ENCODE peak calls at places on chromosomes 5 and 9, in nine cellular contexts. One of them, this sample, is unnamed.

GRCh38 chr5:157747766-157748700 is 4.5 kb downstream of the LSM11 start:
- DNase-seq in suprapubic skin: no peak
- DNase-seq in BE2C: no peak
- DNase-seq in fibroblast of the aortic adventitia: no peak
- DNase-seq in tibial artery: no peak
- DNase-seq in AG04450: no peak
- DNase-seq in fibroblast of lung: no peak
- DNase-seq in GM13977: no peak
- DNase-seq in GM12865: no peak
- DNase-seq in this sample: no peak

GRCh38 chr5:38848637-38849036 is 2.8 kb downstream of the OSMR start:
- DNase-seq in tibial artery: no peak
- DNase-seq in suprapubic skin: no peak
- DNase-seq in fibroblast of the aortic adventitia: no peak
- DNase-seq in AG04450: no peak
- DNase-seq in GM13977: no peak
- DNase-seq in GM12865: no peak
- DNase-seq in BE2C: no peak
- DNase-seq in fibroblast of lung: no peak
- DNase-seq in this sample: no peak

GRCh38 chr9:81083062-81083461 is 606.3 kb downstream of the TLE1 start:
- DNase-seq in GM13977: no peak
- DNase-seq in suprapubic skin: no peak
- DNase-seq in fibroblast of the aortic adventitia: no peak
- DNase-seq in GM12865: no peak
- DNase-seq in tibial artery: no peak
- DNase-seq in AG04450: peak; percentile 11
- DNase-seq in fibroblast of lung: peak; percentile 46
- DNase-seq in BE2C: no peak
- DNase-seq in this sample: no peak

GRCh38 chr9:84339951-84340350 is 607 bp downstream of the SLC28A3 start:
- DNase-seq in BE2C: no peak
- DNase-seq in suprapubic skin: no peak
- DNase-seq in fibroblast of lung: no peak
- DNase-seq in tibial artery: no peak
- DNase-seq in AG04450: no peak
- DNase-seq in GM13977: no peak
- DNase-seq in GM12865: peak; percentile 35
- DNase-seq in fibroblast of the aortic adventitia: no peak
- DNase-seq in this sample: no peak

GRCh38 chr5:76801159-76801802 is 17.5 kb upstream of the F2RL1 start:
- DNase-seq in BE2C: no peak
- DNase-seq in GM12865: no peak
- DNase-seq in GM13977: no peak
- DNase-seq in fibroblast of lung: peak; percentile 81
- DNase-seq in AG04450: no peak
- DNase-seq in tibial artery: peak; percentile 57
- DNase-seq in suprapubic skin: no peak
- DNase-seq in fibroblast of the aortic adventitia: peak; percentile 98
- DNase-seq in this sample: no peak

GRCh38 chr5:15502208-15502607 is 2.2 kb downstream of the FBXL7 start:
- DNase-seq in suprapubic skin: no peak
- DNase-seq in tibial artery: no peak
- DNase-seq in fibroblast of the aortic adventitia: peak; percentile 66
- DNase-seq in fibroblast of lung: peak; percentile 65
- DNase-seq in GM13977: no peak
- DNase-seq in GM12865: no peak
- DNase-seq in BE2C: no peak
- DNase-seq in AG04450: no peak
- DNase-seq in this sample: no peak

GRCh38 chr9:131657890-131658752 is 81.8 kb downstream of the RAPGEF1 start:
- DNase-seq in fibroblast of the aortic adventitia: peak; percentile 88
- DNase-seq in GM12865: no peak
- DNase-seq in BE2C: no peak
- DNase-seq in tibial artery: peak; percentile 17
- DNase-seq in suprapubic skin: no peak
- DNase-seq in GM13977: no peak
- DNase-seq in AG04450: peak; percentile 76
- DNase-seq in fibroblast of lung: peak; percentile 96
- DNase-seq in this sample: no peak

GRCh38 chr9:113675475-113675941 is 200.6 kb upstream of the ZNF618 start:
- DNase-seq in tibial artery: peak; percentile 81
- DNase-seq in suprapubic skin: peak; percentile 92
- DNase-seq in fibroblast of the aortic adventitia: peak; percentile 99
- DNase-seq in GM12865: no peak
- DNase-seq in fibroblast of lung: peak; percentile 95
- DNase-seq in BE2C: no peak
- DNase-seq in AG04450: peak; percentile 91
- DNase-seq in GM13977: no peak
- DNase-seq in this sample: no peak

GRCh38 chr5:17898766-17899165 is 264.5 kb downstream of the TAF11L14 start:
- DNase-seq in tibial artery: no peak
- DNase-seq in BE2C: no peak
- DNase-seq in suprapubic skin: no peak
- DNase-seq in fibroblast of the aortic adventitia: no peak
- DNase-seq in AG04450: no peak
- DNase-seq in GM12865: no peak
- DNase-seq in fibroblast of lung: no peak
- DNase-seq in GM13977: no peak
- DNase-seq in this sample: no peak

GRCh38 chr5:54725391-54726280 is 208.1 kb downstream of the SNX18 start:
- DNase-seq in fibroblast of the aortic adventitia: no peak
- DNase-seq in GM13977: no peak
- DNase-seq in tibial artery: no peak
- DNase-seq in BE2C: no peak
- DNase-seq in GM12865: no peak
- DNase-seq in AG04450: no peak
- DNase-seq in suprapubic skin: no peak
- DNase-seq in fibroblast of lung: no peak
- DNase-seq in this sample: no peak

GRCh38 chr5:150411245-150411979 is 1.3 kb downstream of the CD74 start:
- DNase-seq in tibial artery: peak; percentile 59
- DNase-seq in GM12865: peak; percentile 88
- DNase-seq in fibroblast of lung: no peak
- DNase-seq in GM13977: no peak
- DNase-seq in BE2C: no peak
- DNase-seq in AG04450: no peak
- DNase-seq in fibroblast of the aortic adventitia: no peak
- DNase-seq in suprapubic skin: peak; percentile 56
- DNase-seq in this sample: no peak

GRCh38 chr5:148125641-148126040 is 42.7 kb upstream of the SPINK14 start:
- DNase-seq in suprapubic skin: no peak
- DNase-seq in fibroblast of lung: peak; percentile 19
- DNase-seq in GM13977: no peak
- DNase-seq in AG04450: no peak
- DNase-seq in tibial artery: no peak
- DNase-seq in GM12865: peak; percentile 5
- DNase-seq in fibroblast of the aortic adventitia: peak; percentile 8
- DNase-seq in BE2C: no peak
- DNase-seq in this sample: no peak
- TF ChIP-seq CTCF in suprapubic skin: no peak
- TF ChIP-seq CTCF in fibroblast of lung: no peak
- TF ChIP-seq CTCF in GM13977: no peak
- TF ChIP-seq CTCF in AG04450: peak; percentile 39
- TF ChIP-seq CTCF in tibial artery: no peak
- TF ChIP-seq CTCF in GM12865: no peak
- TF ChIP-seq CTCF in fibroblast of the aortic adventitia: peak; percentile 42
- TF ChIP-seq CTCF in BE2C: peak; percentile 24
- TF ChIP-seq CTCF in this sample: peak; percentile 26

DNA sequence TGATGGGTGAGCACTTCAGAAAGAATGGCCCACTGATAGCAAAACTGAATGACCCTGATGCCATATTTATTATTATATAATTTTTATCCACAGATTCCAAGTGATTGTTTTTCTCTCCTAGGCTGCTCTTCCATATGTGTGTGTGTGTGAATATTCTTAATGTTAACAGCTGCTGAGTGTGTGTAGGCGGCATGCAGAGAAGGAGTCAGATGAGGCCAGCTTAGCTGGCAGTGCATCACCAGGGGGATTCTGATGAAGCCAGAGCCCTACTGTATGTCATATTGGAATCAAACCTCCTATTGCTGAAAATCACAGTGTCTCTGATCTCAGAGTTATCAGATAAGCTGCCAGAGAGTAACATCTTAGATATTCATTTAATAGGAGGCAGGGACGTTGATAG is 177.1 kb downstream of the DMAC1 start:
- DNase-seq in fibroblast of the aortic adventitia: no peak
- DNase-seq in fibroblast of lung: no peak
- DNase-seq in suprapubic skin: no peak
- DNase-seq in GM12865: no peak
- DNase-seq in tibial artery: no peak
- DNase-seq in BE2C: no peak
- DNase-seq in GM13977: no peak
- DNase-seq in AG04450: no peak
- DNase-seq in this sample: no peak
- TF ChIP-seq CTCF in fibroblast of the aortic adventitia: no peak
- TF ChIP-seq CTCF in fibroblast of lung: no peak
- TF ChIP-seq CTCF in suprapubic skin: no peak
- TF ChIP-seq CTCF in GM12865: no peak
- TF ChIP-seq CTCF in tibial artery: no peak
- TF ChIP-seq CTCF in BE2C: no peak
- TF ChIP-seq CTCF in GM13977: no peak
- TF ChIP-seq CTCF in AG04450: no peak
- TF ChIP-seq CTCF in this sample: no peak

GRCh38 chr5:133253076-133253475 is 201.3 kb downstream of the HSPA4 start:
- DNase-seq in fibroblast of the aortic adventitia: no peak
- DNase-seq in tibial artery: no peak
- DNase-seq in AG04450: no peak
- DNase-seq in fibroblast of lung: no peak
- DNase-seq in GM13977: no peak
- DNase-seq in GM12865: no peak
- DNase-seq in BE2C: no peak
- DNase-seq in suprapubic skin: no peak
- DNase-seq in this sample: no peak

GRCh38 chr5:133253661-133254060 is 201.8 kb downstream of the HSPA4 start:
- DNase-seq in tibial artery: no peak
- DNase-seq in AG04450: no peak
- DNase-seq in suprapubic skin: no peak
- DNase-seq in fibroblast of the aortic adventitia: no peak
- DNase-seq in GM13977: no peak
- DNase-seq in BE2C: no peak
- DNase-seq in fibroblast of lung: no peak
- DNase-seq in GM12865: no peak
- DNase-seq in this sample: no peak

GRCh38 chr5:133252133-133252480 is 200.3 kb downstream of the HSPA4 start:
- DNase-seq in GM13977: no peak
- DNase-seq in fibroblast of lung: no peak
- DNase-seq in AG04450: no peak
- DNase-seq in BE2C: no peak
- DNase-seq in fibroblast of the aortic adventitia: no peak
- DNase-seq in GM12865: no peak
- DNase-seq in suprapubic skin: no peak
- DNase-seq in tibial artery: no peak
- DNase-seq in this sample: no peak

GRCh38 chr5:133256276-133256675 is 204.5 kb downstream of the HSPA4 start:
- DNase-seq in fibroblast of the aortic adventitia: no peak
- DNase-seq in tibial artery: no peak
- DNase-seq in fibroblast of lung: no peak
- DNase-seq in GM12865: no peak
- DNase-seq in suprapubic skin: no peak
- DNase-seq in BE2C: no peak
- DNase-seq in AG04450: no peak
- DNase-seq in GM13977: no peak
- DNase-seq in this sample: no peak

GRCh38 chr5:133254803-133255202 is 203.0 kb downstream of the HSPA4 start:
- DNase-seq in AG04450: no peak
- DNase-seq in GM13977: no peak
- DNase-seq in fibroblast of lung: no peak
- DNase-seq in tibial artery: no peak
- DNase-seq in GM12865: no peak
- DNase-seq in fibroblast of the aortic adventitia: no peak
- DNase-seq in BE2C: no peak
- DNase-seq in suprapubic skin: no peak
- DNase-seq in this sample: no peak
- TF ChIP-seq CTCF in AG04450: no peak
- TF ChIP-seq CTCF in GM13977: no peak
- TF ChIP-seq CTCF in fibroblast of lung: no peak
- TF ChIP-seq CTCF in tibial artery: no peak
- TF ChIP-seq CTCF in GM12865: no peak
- TF ChIP-seq CTCF in fibroblast of the aortic adventitia: no peak
- TF ChIP-seq CTCF in BE2C: no peak
- TF ChIP-seq CTCF in suprapubic skin: no peak
- TF ChIP-seq CTCF in this sample: no peak

DNA sequence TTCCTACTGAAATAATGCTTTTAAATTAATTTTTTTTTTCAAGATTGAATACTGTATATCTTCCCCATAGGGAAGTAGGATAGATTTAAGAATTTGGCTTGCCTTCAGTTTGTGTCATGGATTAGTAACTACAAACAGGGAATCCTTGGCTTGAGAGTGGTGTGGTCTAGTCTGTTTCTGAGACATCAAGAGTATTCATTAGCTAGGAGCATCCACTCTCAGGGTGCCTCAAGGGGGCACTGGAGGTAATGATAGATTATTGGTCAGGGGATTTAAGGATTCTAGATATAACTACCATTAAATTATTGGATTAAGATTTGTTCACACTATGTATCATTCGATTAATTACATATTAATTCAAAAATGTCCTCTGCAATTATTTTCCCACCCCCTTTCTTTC is 91.8 kb upstream of the TXNDC8 start:
- DNase-seq in fibroblast of the aortic adventitia: no peak
- DNase-seq in suprapubic skin: no peak
- DNase-seq in GM13977: no peak
- DNase-seq in GM12865: no peak
- DNase-seq in tibial artery: no peak
- DNase-seq in BE2C: no peak
- DNase-seq in AG04450: no peak
- DNase-seq in fibroblast of lung: peak; percentile 16
- DNase-seq in this sample: no peak
- TF ChIP-seq CTCF in fibroblast of the aortic adventitia: peak; percentile 12
- TF ChIP-seq CTCF in suprapubic skin: no peak
- TF ChIP-seq CTCF in GM13977: peak; percentile 5
- TF ChIP-seq CTCF in GM12865: no peak
- TF ChIP-seq CTCF in tibial artery: no peak
- TF ChIP-seq CTCF in BE2C: peak; percentile 10
- TF ChIP-seq CTCF in AG04450: peak; percentile 19
- TF ChIP-seq CTCF in fibroblast of lung: peak; percentile 11
- TF ChIP-seq CTCF in this sample: no peak

DNA sequence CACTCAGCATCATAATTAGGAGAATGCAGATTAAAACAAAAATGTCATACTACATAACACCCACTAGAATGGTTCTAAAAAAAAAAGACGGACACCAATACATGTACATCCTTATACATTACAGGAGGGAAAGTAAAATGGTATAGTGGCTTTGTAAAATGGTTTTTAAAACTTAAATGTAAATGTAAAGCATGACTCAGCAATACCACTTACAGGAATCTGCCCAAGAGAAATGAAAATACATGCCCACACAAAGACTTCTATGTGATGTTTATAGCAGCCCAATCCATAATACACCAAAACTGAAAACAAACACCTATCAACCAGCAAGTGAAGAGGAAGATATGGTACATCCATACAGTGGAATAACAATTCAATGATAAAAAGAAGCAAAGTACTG is 939.1 kb upstream of the ACO1 start:
- DNase-seq in fibroblast of lung: no peak
- DNase-seq in suprapubic skin: no peak
- DNase-seq in BE2C: no peak
- DNase-seq in AG04450: no peak
- DNase-seq in GM12865: no peak
- DNase-seq in GM13977: no peak
- DNase-seq in tibial artery: no peak
- DNase-seq in fibroblast of the aortic adventitia: no peak
- DNase-seq in this sample: no peak
- TF ChIP-seq CTCF in fibroblast of lung: no peak
- TF ChIP-seq CTCF in suprapubic skin: no peak
- TF ChIP-seq CTCF in BE2C: no peak
- TF ChIP-seq CTCF in AG04450: no peak
- TF ChIP-seq CTCF in GM12865: no peak
- TF ChIP-seq CTCF in GM13977: no peak
- TF ChIP-seq CTCF in tibial artery: no peak
- TF ChIP-seq CTCF in fibroblast of the aortic adventitia: no peak
- TF ChIP-seq CTCF in this sample: no peak

GRCh38 chr5:92909545-92909962 is 671.5 kb downstream of the NR2F1-AS1 start:
- DNase-seq in tibial artery: no peak
- DNase-seq in AG04450: no peak
- DNase-seq in GM12865: no peak
- DNase-seq in GM13977: no peak
- DNase-seq in fibroblast of lung: peak; percentile 31
- DNase-seq in suprapubic skin: no peak
- DNase-seq in BE2C: peak; percentile 71
- DNase-seq in fibroblast of the aortic adventitia: peak; percentile 10
- DNase-seq in this sample: no peak
- TF ChIP-seq CTCF in tibial artery: no peak
- TF ChIP-seq CTCF in AG04450: peak; percentile 57
- TF ChIP-seq CTCF in GM12865: peak; percentile 38
- TF ChIP-seq CTCF in GM13977: peak; percentile 54
- TF ChIP-seq CTCF in fibroblast of lung: peak; percentile 21
- TF ChIP-seq CTCF in suprapubic skin: no peak
- TF ChIP-seq CTCF in BE2C: peak; percentile 86
- TF ChIP-seq CTCF in fibroblast of the aortic adventitia: peak; percentile 46
- TF ChIP-seq CTCF in this sample: peak; percentile 67